ENCODE peak calls at places on chromosomes 11 and 22, in seven cellular contexts. L is BJ, Y is cardiac muscle cell, C is cardiac fibroblast, N is body of pancreas, S is psoas muscle, P is nephron progenitor cell. H is an unnamed sample.

GRCh38 chr11:62145261-62145871 is 21.6 kb downstream of the INCENP start:
- DNase-seq in Y (no peak), C (no peak), P (no peak), L (no peak), S (no peak), N (no peak), H (no peak)

GRCh38 chr11:36703055-36703404 is 105.0 kb upstream of the RAG2 start:
- DNase-seq in C (no peak), N (no peak), S (no peak), Y (no peak), L (no peak), P (no peak), H (no peak)

GRCh38 chr11:129766858-129767604 is 48.6 kb upstream of the TMEM45B start:
- DNase-seq in P (peak; percentile 49), S (no peak), C (peak; percentile 48), L (no peak), N (no peak), Y (peak; percentile 68), H (peak; percentile 32)

GRCh38 chr11:130580372-130580771 is 131.9 kb downstream of the ADAMTS15 start:
- DNase-seq in Y (no peak), C (peak; percentile 82), L (peak; percentile 65), P (no peak), N (no peak), S (no peak), H (no peak)

GRCh38 chr22:23178512-23179254 is 1.6 kb upstream of the BCR start:
- DNase-seq in Y (peak; percentile 82), L (no peak), S (peak; percentile 60), N (peak; percentile 66), P (peak; percentile 84), C (peak; percentile 68), H (peak; percentile 76)

GRCh38 chr11:62394825-62395538 is 23.9 kb upstream of the SCGB1A1 start:
- DNase-seq in C (peak; percentile 91), Y (peak; percentile 83), L (peak; percentile 41), N (peak; percentile 80), P (peak; percentile 80), S (peak; percentile 76), H (peak; percentile 48)

GRCh38 chr11:128707671-128708070 is 13.8 kb downstream of the FLI1 start:
- DNase-seq in S (no peak), P (no peak), C (peak; percentile 64), L (peak; percentile 74), N (no peak), Y (no peak), H (no peak)

GRCh38 chr11:70376621-70377020 is 21.7 kb upstream of the CTTN start:
- DNase-seq in L (no peak), Y (no peak), S (no peak), C (no peak), P (no peak), N (no peak), H (no peak)

GRCh38 chr11:57777969-57778317 is 16.3 kb downstream of the CTNND1 start:
- DNase-seq in P (no peak), Y (no peak), L (no peak), N (peak; percentile 65), S (no peak), C (peak; percentile 52), H (no peak)

GRCh38 chr22:27844656-27845602 is 43.4 kb upstream of the MN1 start:
- DNase-seq in N (no peak), C (peak; percentile 23), S (no peak), P (no peak), L (no peak), Y (peak; percentile 50), H (no peak)

GRCh38 chr11:96037267-96037990 is 113.5 kb upstream of the MTMR2 start:
- DNase-seq in P (peak; percentile 19), N (no peak), L (no peak), C (no peak), S (no peak), Y (no peak), H (no peak)

GRCh38 chr11:68956142-68956541 is 24.6 kb downstream of the MRGPRD start:
- DNase-seq in N (no peak), C (no peak), S (no peak), L (no peak), Y (no peak), P (peak; percentile 57), H (peak; percentile 23)

GRCh38 chr22:44411226-44412135 is 86.6 kb downstream of the RTL6 start:
- DNase-seq in S (no peak), Y (no peak), N (no peak), P (no peak), L (no peak), C (no peak), H (no peak)

DNA sequence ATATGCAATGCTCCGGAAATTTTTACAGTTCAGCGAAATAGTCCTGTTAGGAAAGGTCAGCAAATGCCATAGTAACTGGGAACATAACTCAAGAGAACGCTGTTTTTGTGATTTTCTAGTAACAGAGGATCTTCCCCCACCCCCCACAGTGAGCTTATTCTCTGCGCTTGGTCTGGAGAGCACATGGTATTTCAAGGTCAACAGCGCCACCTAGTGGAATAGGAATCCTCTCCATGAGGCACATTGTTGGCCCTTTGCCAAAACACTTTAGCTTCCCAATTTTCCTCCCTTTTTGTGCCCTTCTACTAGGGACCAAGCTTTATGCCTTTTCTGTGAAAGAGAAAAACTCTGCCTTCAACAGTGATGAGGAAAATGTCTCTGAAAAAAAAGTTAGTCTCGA is 13.2 kb upstream of the OR4C12 start:
- DNase-seq in N (peak; percentile 75), S (no peak), C (peak; percentile 33), Y (peak; percentile 0), L (no peak), P (peak; percentile 6), H (no peak)
- TF ChIP-seq CTCF in N (peak; percentile 47), S (peak; percentile 27), C (peak; percentile 51), Y (peak; percentile 32), L (peak; percentile 46), P (no peak), H (peak; percentile 47)

DNA sequence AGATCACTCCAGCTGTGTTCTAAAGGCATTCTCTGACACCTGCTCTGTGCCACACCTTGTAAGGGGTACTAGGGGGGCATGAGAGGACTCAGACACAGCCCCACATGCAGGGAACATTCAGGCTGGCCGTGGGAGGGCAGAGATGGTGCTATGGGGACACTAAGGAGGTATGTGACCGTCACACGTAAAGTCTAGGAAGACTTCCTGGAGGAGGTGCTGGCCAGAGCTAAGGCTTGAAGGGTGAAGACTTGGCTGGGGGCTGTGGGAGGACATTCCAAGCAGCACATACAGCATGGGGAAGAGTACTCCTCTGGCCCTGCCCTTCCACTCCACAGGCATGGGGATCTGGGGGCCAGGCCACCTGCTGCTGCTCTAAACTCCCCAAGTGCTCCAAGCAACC is 48.5 kb upstream of the TCF20 start:
- DNase-seq in N (no peak), L (no peak), S (no peak), C (no peak), P (no peak), Y (no peak), H (no peak)
- TF ChIP-seq CTCF in N (no peak), L (no peak), S (no peak), C (no peak), P (no peak), Y (no peak), H (no peak)

GRCh38 chr11:9363954-9364912 is 20.2 kb upstream of the IPO7 start:
- DNase-seq in Y (peak; percentile 96), C (peak; percentile 97), L (peak; percentile 82), N (peak; percentile 98), P (peak; percentile 87), S (peak; percentile 97), H (peak; percentile 71)
- TF ChIP-seq CTCF in Y (no peak), C (no peak), L (no peak), N (no peak), P (no peak), S (no peak), H (no peak)

GRCh38 chr11:106156290-106156937 is 79.0 kb downstream of the AASDHPPT start:
- DNase-seq in N (peak; percentile 55), L (peak; percentile 21), C (peak; percentile 90), S (no peak), Y (peak; percentile 53), P (peak; percentile 8), H (peak; percentile 12)
- TF ChIP-seq CTCF in N (peak; percentile 41), L (peak; percentile 55), C (peak; percentile 42), S (no peak), Y (peak; percentile 59), P (peak; percentile 48), H (peak; percentile 77)

GRCh38 chr11:44784438-44784760 is 57.6 kb downstream of the TSPAN18 start:
- DNase-seq in Y (no peak), S (no peak), C (no peak), P (no peak), L (no peak), N (no peak), H (no peak)

GRCh38 chr11:44787070-44787469 is 60.3 kb downstream of the TSPAN18 start:
- DNase-seq in P (no peak), C (no peak), S (no peak), Y (no peak), N (no peak), L (no peak), H (no peak)

GRCh38 chr11:44784784-44785183 is 58.0 kb downstream of the TSPAN18 start:
- DNase-seq in C (no peak), N (no peak), L (no peak), Y (no peak), P (no peak), S (no peak), H (no peak)

GRCh38 chr11:44787981-44788380 is 61.2 kb downstream of the TSPAN18 start:
- DNase-seq in C (no peak), Y (no peak), L (no peak), P (no peak), N (no peak), S (no peak), H (no peak)

DNA sequence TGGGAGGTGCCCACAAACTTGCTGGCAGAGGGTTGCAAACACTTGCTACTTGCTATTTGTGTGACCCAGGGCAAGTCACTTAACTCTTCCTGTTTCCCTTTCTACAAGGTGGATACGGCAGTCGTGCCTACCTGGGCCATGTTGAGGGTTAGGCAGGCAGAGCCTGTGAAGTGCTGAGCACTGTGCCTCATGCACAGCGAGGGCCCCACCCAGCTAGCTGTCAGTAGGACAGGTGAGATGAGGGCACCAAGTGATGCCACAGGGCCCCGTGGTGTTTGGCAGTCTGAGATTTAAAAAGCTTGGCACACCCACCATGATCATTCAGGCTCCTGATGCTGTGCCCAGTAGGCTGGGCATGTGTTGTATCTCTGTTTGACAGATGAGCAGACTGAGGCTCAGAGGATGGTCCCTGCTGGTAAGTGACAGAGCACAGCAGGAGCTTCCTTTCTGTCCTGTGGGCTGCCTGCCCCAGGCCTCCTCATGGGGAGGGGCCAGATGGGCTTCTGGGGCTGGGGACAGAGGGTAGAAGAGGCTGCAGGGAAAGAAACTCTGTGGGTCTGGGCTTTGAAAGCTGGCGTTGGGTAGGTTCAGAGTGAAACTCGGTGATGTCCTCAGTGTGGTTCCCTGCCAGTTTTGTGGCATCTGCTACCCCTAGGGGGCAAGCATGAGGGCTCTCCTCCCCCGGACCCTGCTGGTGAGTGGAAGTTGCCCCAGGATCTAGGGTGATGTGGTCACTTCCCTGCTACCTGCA is 59.3 kb downstream of the TSPAN18 start:
- DNase-seq in L (no peak), Y (no peak), P (no peak), S (no peak), C (no peak), N (no peak), H (no peak)
- TF ChIP-seq CTCF in L (peak; percentile 8), Y (peak; percentile 15), P (no peak), S (no peak), C (peak; percentile 24), N (no peak), H (peak; percentile 40)

DNA sequence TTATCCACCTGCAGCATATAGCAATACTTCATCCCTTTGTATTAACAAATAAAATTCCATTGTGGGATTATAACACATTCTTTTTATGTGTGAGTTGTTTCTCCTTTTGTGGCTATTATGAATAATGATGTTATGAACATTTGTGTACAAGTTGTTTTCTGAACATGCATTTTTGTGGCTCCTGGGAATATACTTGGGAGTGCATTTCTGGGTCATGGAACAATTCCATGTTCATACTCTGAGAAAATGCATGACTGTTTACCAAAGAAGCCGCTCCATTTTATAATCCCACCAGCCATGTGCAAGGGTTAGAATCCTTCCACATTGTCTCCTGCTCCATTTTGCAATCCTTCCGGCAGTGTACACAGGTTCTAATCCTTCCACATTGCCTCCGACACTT is 713.8 kb downstream of the TBC1D22A start:
- DNase-seq in Y (no peak), N (no peak), L (no peak), S (no peak), P (no peak), C (no peak), H (no peak)
- TF ChIP-seq CTCF in Y (no peak), N (no peak), L (no peak), S (no peak), P (no peak), C (no peak), H (no peak)